ENCODE peak calls at places on chromosomes 16 and 17, in five cellular contexts. One of them, this sample, is unnamed.

GRCh38 chr16:8795096-8795495 is 2.3 kb downstream of the TMEM186 start:
- DNase-seq in IMR-90: no peak
- DNase-seq in GM23338: no peak
- DNase-seq in MM.1S: no peak
- DNase-seq in mammary epithelial cell: no peak
- DNase-seq in this sample: no peak

GRCh38 chr16:85662036-85662812 is 26.5 kb downstream of the GINS2 start:
- DNase-seq in IMR-90: no peak
- DNase-seq in GM23338: no peak
- DNase-seq in MM.1S: no peak
- DNase-seq in mammary epithelial cell: no peak
- DNase-seq in this sample: no peak

GRCh38 chr17:35568561-35568960 is 7.9 kb upstream of the SLFN14 start:
- DNase-seq in IMR-90: peak; percentile 62
- DNase-seq in GM23338: peak; percentile 42
- DNase-seq in MM.1S: no peak
- DNase-seq in mammary epithelial cell: peak; percentile 64
- DNase-seq in this sample: no peak

GRCh38 chr17:75616521-75617122 is 16.6 kb upstream of the SMIM5 start:
- DNase-seq in IMR-90: no peak
- DNase-seq in GM23338: no peak
- DNase-seq in MM.1S: no peak
- DNase-seq in mammary epithelial cell: no peak
- DNase-seq in this sample: no peak

GRCh38 chr16:17364319-17365210 is 106.2 kb downstream of the XYLT1 start:
- DNase-seq in IMR-90: peak; percentile 94
- DNase-seq in GM23338: no peak
- DNase-seq in MM.1S: no peak
- DNase-seq in mammary epithelial cell: peak; percentile 72
- DNase-seq in this sample: no peak

GRCh38 chr16:10946308-10946707 is 1.9 kb downstream of the CLEC16A start:
- DNase-seq in IMR-90: no peak
- DNase-seq in GM23338: peak; percentile 83
- DNase-seq in MM.1S: no peak
- DNase-seq in mammary epithelial cell: peak; percentile 27
- DNase-seq in this sample: peak; percentile 65

GRCh38 chr17:57259817-57260216 is 3.5 kb downstream of the MSI2 start:
- DNase-seq in IMR-90: no peak
- DNase-seq in GM23338: peak; percentile 81
- DNase-seq in MM.1S: no peak
- DNase-seq in mammary epithelial cell: no peak
- DNase-seq in this sample: no peak

GRCh38 chr16:27177031-27177774 is 26.1 kb upstream of the KDM8 start:
- DNase-seq in IMR-90: peak; percentile 93
- DNase-seq in GM23338: no peak
- DNase-seq in MM.1S: no peak
- DNase-seq in mammary epithelial cell: peak; percentile 60
- DNase-seq in this sample: no peak

GRCh38 chr17:27489045-27489715 is 32.9 kb downstream of the KSR1 start:
- DNase-seq in IMR-90: peak; percentile 59
- DNase-seq in GM23338: no peak
- DNase-seq in MM.1S: no peak
- DNase-seq in mammary epithelial cell: peak; percentile 35
- DNase-seq in this sample: no peak

GRCh38 chr17:80720624-80721577 is 176.3 kb downstream of the RPTOR start:
- DNase-seq in IMR-90: peak; percentile 86
- DNase-seq in GM23338: no peak
- DNase-seq in MM.1S: no peak
- DNase-seq in mammary epithelial cell: peak; percentile 82
- DNase-seq in this sample: no peak

GRCh38 chr17:6420173-6420641 is 14.7 kb downstream of the AIPL1 start:
- DNase-seq in IMR-90: peak; percentile 1
- DNase-seq in GM23338: peak; percentile 75
- DNase-seq in MM.1S: peak; percentile 31
- DNase-seq in mammary epithelial cell: no peak
- DNase-seq in this sample: no peak
- TF ChIP-seq CTCF in IMR-90: peak; percentile 42
- TF ChIP-seq CTCF in GM23338: peak; percentile 53
- TF ChIP-seq CTCF in MM.1S: peak; percentile 54
- TF ChIP-seq CTCF in mammary epithelial cell: peak; percentile 61
- TF ChIP-seq CTCF in this sample: no peak

GRCh38 chr16:80171746-80172145 is 369.0 kb upstream of the DYNLRB2 start:
- DNase-seq in IMR-90: no peak
- DNase-seq in GM23338: no peak
- DNase-seq in MM.1S: no peak
- DNase-seq in mammary epithelial cell: no peak
- DNase-seq in this sample: no peak
- H3K4me3 ChIP-seq in IMR-90: no peak overlapping the region
- H3K4me3 ChIP-seq in GM23338: no peak overlapping the region
- H3K4me3 ChIP-seq in MM.1S: no peak overlapping the region
- H3K4me3 ChIP-seq in mammary epithelial cell: no peak overlapping the region
- H3K4me3 ChIP-seq in this sample: no peak overlapping the region

GRCh38 chr17:43907425-43907981 is at the start of gene MPP2:
- DNase-seq in IMR-90: peak; percentile 58
- DNase-seq in GM23338: peak; percentile 96
- DNase-seq in MM.1S: no peak
- DNase-seq in mammary epithelial cell: no peak
- DNase-seq in this sample: no peak
- TF ChIP-seq CTCF in IMR-90: peak; percentile 17
- TF ChIP-seq CTCF in GM23338: no peak
- TF ChIP-seq CTCF in MM.1S: no peak
- TF ChIP-seq CTCF in mammary epithelial cell: peak; percentile 10
- TF ChIP-seq CTCF in this sample: no peak

GRCh38 chr17:28765038-28765437 is 21.2 kb downstream of the TRAF4 start:
- DNase-seq in IMR-90: no peak
- DNase-seq in GM23338: no peak
- DNase-seq in MM.1S: no peak
- DNase-seq in mammary epithelial cell: no peak
- DNase-seq in this sample: no peak
- H3K4me3 ChIP-seq in IMR-90: no peak overlapping the region
- H3K4me3 ChIP-seq in GM23338: no peak overlapping the region
- H3K4me3 ChIP-seq in MM.1S: no peak overlapping the region
- H3K4me3 ChIP-seq in mammary epithelial cell: no peak overlapping the region
- H3K4me3 ChIP-seq in this sample: no peak overlapping the region

GRCh38 chr17:16214190-16215001 is 938 bp downstream of the NCOR1 start:
- DNase-seq in IMR-90: peak; percentile 11
- DNase-seq in GM23338: no peak
- DNase-seq in MM.1S: no peak
- DNase-seq in mammary epithelial cell: peak; percentile 41
- DNase-seq in this sample: no peak

GRCh38 chr17:16215002-16215272 is 397 bp downstream of the NCOR1 start:
- DNase-seq in IMR-90: no peak
- DNase-seq in GM23338: peak; percentile 69
- DNase-seq in MM.1S: peak; percentile 42
- DNase-seq in mammary epithelial cell: no peak
- DNase-seq in this sample: no peak

GRCh38 chr17:16217002-16217635 is at the start of gene PIGL:
- DNase-seq in IMR-90: peak; percentile 95
- DNase-seq in GM23338: peak; percentile 96
- DNase-seq in MM.1S: peak; percentile 92
- DNase-seq in mammary epithelial cell: peak; percentile 88
- DNase-seq in this sample: peak; percentile 86

GRCh38 chr17:16215965-16216316 is 607 bp upstream of the NCOR1 start:
- DNase-seq in IMR-90: no peak
- DNase-seq in GM23338: peak; percentile 78
- DNase-seq in MM.1S: peak; percentile 78
- DNase-seq in mammary epithelial cell: no peak
- DNase-seq in this sample: no peak

GRCh38 chr17:16215273-16215964 is at the start of gene NCOR1:
- DNase-seq in IMR-90: peak; percentile 93
- DNase-seq in GM23338: peak; percentile 97
- DNase-seq in MM.1S: peak; percentile 94
- DNase-seq in mammary epithelial cell: peak; percentile 93
- DNase-seq in this sample: peak; percentile 84
- TF ChIP-seq CTCF in IMR-90: peak; percentile 43
- TF ChIP-seq CTCF in GM23338: no peak
- TF ChIP-seq CTCF in MM.1S: peak; percentile 21
- TF ChIP-seq CTCF in mammary epithelial cell: peak; percentile 52
- TF ChIP-seq CTCF in this sample: no peak

GRCh38 chr16:12975766-12976165 is 74.4 kb downstream of the SHISA9 start:
- DNase-seq in IMR-90: no peak
- DNase-seq in GM23338: no peak
- DNase-seq in MM.1S: no peak
- DNase-seq in mammary epithelial cell: no peak
- DNase-seq in this sample: no peak
- H3K4me3 ChIP-seq in IMR-90: no peak overlapping the region
- H3K4me3 ChIP-seq in GM23338: no peak overlapping the region
- H3K4me3 ChIP-seq in MM.1S: no peak overlapping the region
- H3K4me3 ChIP-seq in mammary epithelial cell: no peak overlapping the region
- H3K4me3 ChIP-seq in this sample: no peak overlapping the region

DNA sequence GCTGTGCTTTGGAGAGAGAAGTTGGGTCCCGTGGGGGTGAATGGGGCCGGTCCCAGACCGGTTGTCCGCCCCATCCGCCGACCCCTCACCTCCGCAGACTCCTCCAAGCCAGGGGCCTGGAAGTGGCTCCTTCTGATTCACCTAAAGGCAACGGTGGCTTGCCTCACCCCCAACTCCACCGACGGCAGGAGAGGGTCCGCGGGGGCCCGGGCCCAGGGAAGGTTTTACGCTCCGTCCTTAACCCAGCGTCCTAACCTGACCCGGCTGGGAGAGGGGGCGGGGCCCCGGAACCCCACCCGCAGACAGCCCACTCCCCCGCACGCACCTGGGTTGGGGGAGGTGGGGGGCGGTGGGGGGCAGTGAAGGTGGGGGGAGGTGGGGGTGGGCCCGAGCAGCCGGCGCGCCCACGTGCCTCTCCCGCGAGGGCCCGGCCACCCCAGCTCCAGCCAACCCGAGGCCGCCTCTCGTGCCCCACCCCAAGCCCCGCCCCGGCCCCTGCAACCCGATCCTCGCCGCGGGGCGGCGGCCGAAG is 12.7 kb upstream of the CD300A start:
- DNase-seq in IMR-90: no peak
- DNase-seq in GM23338: no peak
- DNase-seq in MM.1S: peak; percentile 83
- DNase-seq in mammary epithelial cell: no peak
- DNase-seq in this sample: peak; percentile 81
- TF ChIP-seq CTCF in IMR-90: no peak
- TF ChIP-seq CTCF in GM23338: no peak
- TF ChIP-seq CTCF in MM.1S: no peak
- TF ChIP-seq CTCF in mammary epithelial cell: no peak
- TF ChIP-seq CTCF in this sample: no peak

GRCh38 chr16:22927306-22927705 is 113.3 kb downstream of the HS3ST2 start:
- DNase-seq in IMR-90: no peak
- DNase-seq in GM23338: no peak
- DNase-seq in MM.1S: no peak
- DNase-seq in mammary epithelial cell: no peak
- DNase-seq in this sample: no peak

GRCh38 chr16:22928882-22929281 is 114.9 kb downstream of the HS3ST2 start:
- DNase-seq in IMR-90: no peak
- DNase-seq in GM23338: no peak
- DNase-seq in MM.1S: no peak
- DNase-seq in mammary epithelial cell: no peak
- DNase-seq in this sample: no peak

GRCh38 chr16:22934786-22935185 is 120.8 kb downstream of the HS3ST2 start:
- DNase-seq in IMR-90: no peak
- DNase-seq in GM23338: no peak
- DNase-seq in MM.1S: no peak
- DNase-seq in mammary epithelial cell: no peak
- DNase-seq in this sample: no peak

GRCh38 chr16:22933173-22933572 is 119.2 kb downstream of the HS3ST2 start:
- DNase-seq in IMR-90: no peak
- DNase-seq in GM23338: no peak
- DNase-seq in MM.1S: no peak
- DNase-seq in mammary epithelial cell: no peak
- DNase-seq in this sample: no peak

GRCh38 chr16:22932032-22932771 is 118.2 kb downstream of the HS3ST2 start:
- DNase-seq in IMR-90: no peak
- DNase-seq in GM23338: peak; percentile 44
- DNase-seq in MM.1S: no peak
- DNase-seq in mammary epithelial cell: no peak
- DNase-seq in this sample: no peak
- H3K4me3 ChIP-seq in IMR-90: no peak overlapping the region
- H3K4me3 ChIP-seq in GM23338: peak overlapping the region; percentile 25
- H3K4me3 ChIP-seq in MM.1S: no peak overlapping the region
- H3K4me3 ChIP-seq in mammary epithelial cell: no peak overlapping the region
- H3K4me3 ChIP-seq in this sample: no peak overlapping the region

GRCh38 chr17:39357488-39357887 is 43.9 kb downstream of the FBXL20 start:
- DNase-seq in IMR-90: peak; percentile 20
- DNase-seq in GM23338: no peak
- DNase-seq in MM.1S: no peak
- DNase-seq in mammary epithelial cell: no peak
- DNase-seq in this sample: no peak

GRCh38 chr17:39349246-39349645 is 52.2 kb downstream of the FBXL20 start:
- DNase-seq in IMR-90: no peak
- DNase-seq in GM23338: no peak
- DNase-seq in MM.1S: no peak
- DNase-seq in mammary epithelial cell: no peak
- DNase-seq in this sample: no peak

GRCh38 chr17:39351508-39351907 is 49.9 kb downstream of the FBXL20 start:
- DNase-seq in IMR-90: no peak
- DNase-seq in GM23338: no peak
- DNase-seq in MM.1S: no peak
- DNase-seq in mammary epithelial cell: no peak
- DNase-seq in this sample: no peak

GRCh38 chr17:39352986-39353385 is 48.4 kb downstream of the FBXL20 start:
- DNase-seq in IMR-90: no peak
- DNase-seq in GM23338: no peak
- DNase-seq in MM.1S: no peak
- DNase-seq in mammary epithelial cell: no peak
- DNase-seq in this sample: no peak

DNA sequence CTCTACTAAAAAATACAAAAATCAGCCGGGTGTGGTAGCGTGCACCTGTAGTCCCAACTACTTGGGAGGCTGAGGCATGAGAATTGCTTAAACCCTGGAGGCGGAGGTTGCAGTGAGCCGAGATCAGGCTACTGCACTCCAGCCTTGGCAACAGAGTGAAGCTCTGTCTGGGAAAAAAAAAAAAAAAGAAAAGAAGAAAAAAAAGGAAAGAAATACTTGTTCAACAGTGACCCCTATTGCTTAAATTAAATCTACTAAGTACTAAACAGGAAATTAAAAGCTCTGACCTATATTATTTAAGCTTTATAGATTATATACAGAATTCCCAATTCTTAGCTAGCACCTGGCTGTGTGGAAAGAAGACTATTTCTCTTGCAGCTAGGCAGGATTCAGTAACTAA is 48.9 kb downstream of the FBXL20 start:
- DNase-seq in IMR-90: no peak
- DNase-seq in GM23338: peak; percentile 21
- DNase-seq in MM.1S: no peak
- DNase-seq in mammary epithelial cell: no peak
- DNase-seq in this sample: no peak
- TF ChIP-seq CTCF in IMR-90: peak; percentile 18
- TF ChIP-seq CTCF in GM23338: no peak
- TF ChIP-seq CTCF in MM.1S: no peak
- TF ChIP-seq CTCF in mammary epithelial cell: no peak
- TF ChIP-seq CTCF in this sample: no peak

GRCh38 chr17:63446981-63447687 is 1.0 kb upstream of the CYB561 start:
- DNase-seq in IMR-90: no peak
- DNase-seq in GM23338: peak; percentile 77
- DNase-seq in MM.1S: no peak
- DNase-seq in mammary epithelial cell: no peak
- DNase-seq in this sample: no peak

GRCh38 chr17:63446218-63446980 is at the start of gene CYB561:
- DNase-seq in IMR-90: peak; percentile 29
- DNase-seq in GM23338: peak; percentile 82
- DNase-seq in MM.1S: peak; percentile 68
- DNase-seq in mammary epithelial cell: peak; percentile 63
- DNase-seq in this sample: peak; percentile 87

GRCh38 chr17:63444457-63444856 is 1.6 kb downstream of the CYB561 start:
- DNase-seq in IMR-90: no peak
- DNase-seq in GM23338: no peak
- DNase-seq in MM.1S: no peak
- DNase-seq in mammary epithelial cell: no peak
- DNase-seq in this sample: no peak

GRCh38 chr17:63445065-63445464 is 1.0 kb downstream of the CYB561 start:
- DNase-seq in IMR-90: no peak
- DNase-seq in GM23338: no peak
- DNase-seq in MM.1S: no peak
- DNase-seq in mammary epithelial cell: no peak
- DNase-seq in this sample: no peak

GRCh38 chr17:63445571-63446217 is 412 bp downstream of the CYB561 start:
- DNase-seq in IMR-90: no peak
- DNase-seq in GM23338: peak; percentile 72
- DNase-seq in MM.1S: peak; percentile 63
- DNase-seq in mammary epithelial cell: peak; percentile 68
- DNase-seq in this sample: no peak
- H3K4me3 ChIP-seq in IMR-90: peak overlapping the region; percentile 36
- H3K4me3 ChIP-seq in GM23338: peak overlapping the region; percentile 71
- H3K4me3 ChIP-seq in MM.1S: peak overlapping the region; percentile 74
- H3K4me3 ChIP-seq in mammary epithelial cell: peak overlapping the region; percentile 72
- H3K4me3 ChIP-seq in this sample: peak overlapping the region; percentile 73

This sample was measured in breast epithelium.